ENCODE peak calls at places on chromosomes 13 and 19, in five cellular contexts. P is MCF 10A, G is nephron progenitor cell, W is OCI-LY7, S is breast epithelium. B is an unnamed sample.

GRCh38 chr13:57672168-57672567 is 40.6 kb downstream of the PCDH17 start:
- DNase-seq in P (no peak), G (no peak), W (no peak), S (no peak), B (no peak)

GRCh38 chr13:44439615-44440014 is 66.0 kb downstream of the SERP2 start:
- DNase-seq in P (no peak), G (no peak), W (no peak), S (no peak), B (no peak)

GRCh38 chr13:103039183-103039582 is 27.0 kb downstream of the SLC10A2 start:
- DNase-seq in P (no peak), G (peak), W (no peak), S (no peak), B (no peak)

GRCh38 chr19:10352764-10353671 is 13.6 kb upstream of the ICAM3 start:
- DNase-seq in P (no peak), G (peak), W (no peak), S (no peak), B (no peak)

GRCh38 chr13:46154136-46154854 is 27.7 kb downstream of the LCP1 start:
- DNase-seq in P (no peak), G (no peak), W (no peak), S (no peak), B (no peak)

GRCh38 chr19:30144242-30144758 is 202.3 kb downstream of the URI1 start:
- DNase-seq in P (no peak), G (no peak), W (no peak), S (no peak), B (no peak)

GRCh38 chr19:14369399-14370168 is 11.7 kb upstream of the ADGRE5 start:
- DNase-seq in P (no peak), G (no peak), W (no peak), S (peak), B (peak)

GRCh38 chr19:16920816-16921529 is 32.2 kb downstream of the F2RL3 start:
- DNase-seq in P (peak), G (no peak), W (no peak), S (no peak), B (no peak)

GRCh38 chr19:45161715-45162463 is 1.1 kb upstream of the NKPD1 start:
- DNase-seq in P (no peak), G (peak), W (no peak), S (no peak), B (no peak)
- TF ChIP-seq CTCF in P (peak), G (peak), W (peak), S (peak), B (no peak)

DNA sequence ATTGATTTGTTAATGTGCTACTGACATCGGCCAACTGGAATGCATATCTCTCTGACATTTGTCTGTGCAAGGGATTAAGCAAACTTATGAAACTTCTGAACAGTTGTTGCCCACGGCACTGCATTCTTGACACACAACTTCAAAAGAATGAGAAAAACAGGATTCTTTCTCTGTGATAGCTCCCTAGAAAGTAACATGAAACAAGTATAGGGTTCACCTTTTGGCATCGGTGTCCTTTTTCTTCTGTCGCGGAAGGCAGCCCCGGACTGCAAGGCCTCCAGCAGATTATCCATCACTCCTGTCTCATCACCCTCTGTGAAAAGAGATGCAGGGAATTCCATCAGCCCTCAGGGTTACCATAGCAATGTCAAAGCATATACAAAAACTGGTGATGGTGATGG is 389.2 kb downstream of the DIAPH3 start:
- DNase-seq in P (peak), G (peak), W (no peak), S (peak), B (no peak)
- TF ChIP-seq CTCF in P (no peak), G (no peak), W (no peak), S (no peak), B (no peak)

GRCh38 chr19:18590273-18591272 is 2.0 kb downstream of the REX1BD start:
- DNase-seq in P (peak), G (peak), W (no peak), S (peak), B (peak)

GRCh38 chr19:18587561-18587960 is 1.0 kb upstream of the REX1BD start:
- DNase-seq in P (no peak), G (no peak), W (no peak), S (no peak), B (no peak)

GRCh38 chr19:18588611-18589379 is at the start of gene REX1BD:
- DNase-seq in P (peak), G (peak), W (peak), S (peak), B (peak)

GRCh38 chr19:18587962-18588610 is 512 bp upstream of the REX1BD start:
- DNase-seq in P (no peak), G (no peak), W (no peak), S (no peak), B (peak)

DNA sequence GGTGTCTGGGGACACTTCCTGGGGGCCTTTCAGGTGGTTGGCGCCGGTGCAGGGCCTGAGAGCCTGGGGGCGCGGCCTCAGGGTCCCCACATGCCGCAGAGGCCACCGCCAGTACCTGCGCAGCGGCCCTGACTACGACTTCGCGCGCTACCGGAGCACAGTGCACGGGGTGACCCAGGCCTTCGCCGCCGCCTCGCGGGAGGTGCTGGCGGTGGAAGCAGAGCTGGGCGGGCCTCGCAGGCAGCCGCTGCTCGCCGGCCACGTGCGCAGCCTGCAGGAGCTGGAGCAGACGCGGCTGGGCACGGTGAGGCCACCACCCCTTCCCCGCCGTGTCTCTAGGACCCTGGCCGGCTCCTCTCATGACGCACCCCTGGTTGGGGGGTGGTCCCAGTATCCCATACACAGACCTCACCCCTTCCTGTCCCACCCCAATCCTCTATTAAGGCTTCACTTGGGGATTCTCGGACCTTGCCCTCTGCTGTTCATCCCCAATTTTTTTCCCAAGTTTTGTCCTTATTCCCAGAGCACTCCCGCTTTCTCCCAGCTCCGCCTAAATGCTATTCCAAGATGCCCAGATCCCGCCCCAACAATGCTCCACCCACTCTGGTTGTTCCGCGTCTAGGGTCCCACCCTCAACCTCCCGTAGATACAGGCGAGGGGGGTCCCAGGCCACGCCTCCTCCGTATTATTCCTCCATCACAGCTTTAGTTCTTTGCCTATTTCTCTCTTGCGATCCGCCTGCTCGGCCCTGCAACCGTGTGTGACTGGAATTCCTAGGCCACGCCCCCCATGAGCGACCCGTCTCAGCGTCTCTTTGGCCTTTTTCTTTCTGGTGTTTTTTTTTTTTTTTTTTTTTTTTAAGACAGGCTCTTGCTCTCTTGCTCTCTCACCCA is 1.0 kb downstream of the REX1BD start:
- DNase-seq in P (peak), G (peak), W (peak), S (peak), B (peak)
- TF ChIP-seq CTCF in P (peak), G (no peak), W (no peak), S (peak), B (peak)

GRCh38 chr19:48617146-48617937 is 1.6 kb downstream of the RPL18 start:
- DNase-seq in P (peak), G (no peak), W (no peak), S (no peak), B (no peak)
- TF ChIP-seq CTCF in P (no peak), G (no peak), W (no peak), S (peak), B (no peak)

GRCh38 chr13:33610471-33611015 is 207.4 kb upstream of the RFC3 start:
- DNase-seq in P (no peak), G (peak), W (no peak), S (no peak), B (no peak)
- TF ChIP-seq CTCF in P (no peak), G (no peak), W (no peak), S (no peak), B (no peak)

DNA sequence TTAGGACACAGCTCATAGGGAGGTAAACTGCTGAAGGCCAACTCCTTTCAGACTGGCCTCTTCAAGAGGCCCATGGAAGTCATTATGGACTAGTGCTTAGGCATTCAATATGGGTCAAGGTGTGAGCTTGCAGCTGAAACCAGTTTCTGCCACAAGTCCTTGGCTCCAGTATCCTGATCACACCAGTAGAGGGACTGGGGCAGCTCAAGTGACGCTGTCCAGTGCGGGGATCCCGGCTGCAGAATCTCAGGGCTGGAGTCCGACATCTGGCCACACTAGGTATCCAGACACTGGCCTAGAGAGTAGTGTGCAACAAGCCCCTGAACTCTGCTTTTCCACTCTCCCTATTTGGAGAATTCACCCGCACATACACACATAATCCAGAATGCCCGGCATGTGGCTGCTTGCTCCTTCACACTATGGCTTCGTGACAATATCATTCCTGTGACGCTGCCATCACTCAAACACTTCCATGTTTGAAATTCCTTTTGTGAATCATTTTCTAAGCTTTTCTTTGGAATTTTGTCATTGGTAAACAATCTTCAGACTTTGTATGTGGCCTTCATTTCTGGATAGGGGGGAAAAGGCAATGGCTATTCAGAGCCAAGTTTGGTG is 425.1 kb downstream of the EFNB2 start:
- DNase-seq in P (no peak), G (no peak), W (no peak), S (no peak), B (no peak)
- TF ChIP-seq CTCF in P (no peak), G (no peak), W (no peak), S (no peak), B (no peak)

GRCh38 chr13:107238262-107238661 is 670.3 kb upstream of the ARGLU1 start:
- DNase-seq in P (no peak), G (no peak), W (no peak), S (no peak), B (no peak)
- TF ChIP-seq CTCF in P (no peak), G (no peak), W (no peak), S (no peak), B (no peak)